ENCODE peak calls at places on chromosomes 13 and 19, in ten cellular contexts. One of them, this sample, is unnamed.
A peak's percentile ranks its signal among the peaks of the same experiment; 100 is the strongest.

GRCh38 chr13:95643814-95644598 is 500 bp downstream of the DZIP1 start:
- DNase-seq in stimulated activated CD4-positive, alpha-beta T cell treated with anti-CD3 and anti-CD28 coated beads, TNF-alpha, amount 100 ng/mL, for 1 hour: no peak
- DNase-seq in stimulated activated CD8-positive, alpha-beta memory T cell treated with anti-CD3 and anti-CD28 coated beads, Interleukin-15, amount 100 ng/mL, for 1 hour: no peak
- DNase-seq in choroid plexus epithelial cell: peak; percentile 39
- DNase-seq in mucosa of descending colon: peak; percentile 47
- DNase-seq in HEK293T: peak; percentile 41
- DNase-seq in mesothelial cell of epicardium: no peak
- DNase-seq in nucleus accumbens: peak; percentile 49
- DNase-seq in dermis blood vessel endothelial cell: peak; percentile 48
- DNase-seq in fibroblast of pulmonary artery: peak; percentile 42
- DNase-seq in this sample: no peak

GRCh38 chr13:105007166-105007808 is 1528.2 kb downstream of the EFNB2 start:
- DNase-seq in stimulated activated CD4-positive, alpha-beta T cell treated with anti-CD3 and anti-CD28 coated beads, TNF-alpha, amount 100 ng/mL, for 1 hour: no peak
- DNase-seq in stimulated activated CD8-positive, alpha-beta memory T cell treated with anti-CD3 and anti-CD28 coated beads, Interleukin-15, amount 100 ng/mL, for 1 hour: no peak
- DNase-seq in choroid plexus epithelial cell: no peak
- DNase-seq in mucosa of descending colon: no peak
- DNase-seq in HEK293T: no peak
- DNase-seq in mesothelial cell of epicardium: no peak
- DNase-seq in nucleus accumbens: no peak
- DNase-seq in dermis blood vessel endothelial cell: peak; percentile 95
- DNase-seq in fibroblast of pulmonary artery: no peak
- DNase-seq in this sample: no peak

GRCh38 chr19:19171821-19172532 is 1.9 kb upstream of the MEF2B start:
- DNase-seq in stimulated activated CD4-positive, alpha-beta T cell treated with anti-CD3 and anti-CD28 coated beads, TNF-alpha, amount 100 ng/mL, for 1 hour: no peak
- DNase-seq in stimulated activated CD8-positive, alpha-beta memory T cell treated with anti-CD3 and anti-CD28 coated beads, Interleukin-15, amount 100 ng/mL, for 1 hour: no peak
- DNase-seq in choroid plexus epithelial cell: peak; percentile 80
- DNase-seq in mucosa of descending colon: no peak
- DNase-seq in HEK293T: no peak
- DNase-seq in mesothelial cell of epicardium: no peak
- DNase-seq in nucleus accumbens: no peak
- DNase-seq in dermis blood vessel endothelial cell: no peak
- DNase-seq in fibroblast of pulmonary artery: peak; percentile 56
- DNase-seq in this sample: no peak

GRCh38 chr13:23741879-23742510 is 147.2 kb downstream of the MIPEP start:
- DNase-seq in stimulated activated CD4-positive, alpha-beta T cell treated with anti-CD3 and anti-CD28 coated beads, TNF-alpha, amount 100 ng/mL, for 1 hour: no peak
- DNase-seq in stimulated activated CD8-positive, alpha-beta memory T cell treated with anti-CD3 and anti-CD28 coated beads, Interleukin-15, amount 100 ng/mL, for 1 hour: no peak
- DNase-seq in choroid plexus epithelial cell: peak; percentile 35
- DNase-seq in mucosa of descending colon: no peak
- DNase-seq in HEK293T: peak; percentile 49
- DNase-seq in mesothelial cell of epicardium: no peak
- DNase-seq in nucleus accumbens: no peak
- DNase-seq in dermis blood vessel endothelial cell: peak; percentile 39
- DNase-seq in fibroblast of pulmonary artery: no peak
- DNase-seq in this sample: peak; percentile 7

GRCh38 chr13:44770951-44771350 is 194.8 kb upstream of the TSC22D1 start:
- DNase-seq in stimulated activated CD4-positive, alpha-beta T cell treated with anti-CD3 and anti-CD28 coated beads, TNF-alpha, amount 100 ng/mL, for 1 hour: no peak
- DNase-seq in stimulated activated CD8-positive, alpha-beta memory T cell treated with anti-CD3 and anti-CD28 coated beads, Interleukin-15, amount 100 ng/mL, for 1 hour: no peak
- DNase-seq in choroid plexus epithelial cell: no peak
- DNase-seq in mucosa of descending colon: no peak
- DNase-seq in HEK293T: no peak
- DNase-seq in mesothelial cell of epicardium: no peak
- DNase-seq in nucleus accumbens: no peak
- DNase-seq in dermis blood vessel endothelial cell: no peak
- DNase-seq in fibroblast of pulmonary artery: no peak
- DNase-seq in this sample: no peak

GRCh38 chr13:73879346-73880020 is 254.7 kb downstream of the KLF12 start:
- DNase-seq in stimulated activated CD4-positive, alpha-beta T cell treated with anti-CD3 and anti-CD28 coated beads, TNF-alpha, amount 100 ng/mL, for 1 hour: no peak
- DNase-seq in stimulated activated CD8-positive, alpha-beta memory T cell treated with anti-CD3 and anti-CD28 coated beads, Interleukin-15, amount 100 ng/mL, for 1 hour: no peak
- DNase-seq in choroid plexus epithelial cell: no peak
- DNase-seq in mucosa of descending colon: no peak
- DNase-seq in HEK293T: peak; percentile 52
- DNase-seq in mesothelial cell of epicardium: no peak
- DNase-seq in nucleus accumbens: no peak
- DNase-seq in dermis blood vessel endothelial cell: no peak
- DNase-seq in fibroblast of pulmonary artery: no peak
- DNase-seq in this sample: no peak

GRCh38 chr19:33177417-33177976 is 16.6 kb upstream of the LRP3 start:
- DNase-seq in stimulated activated CD4-positive, alpha-beta T cell treated with anti-CD3 and anti-CD28 coated beads, TNF-alpha, amount 100 ng/mL, for 1 hour: no peak
- DNase-seq in stimulated activated CD8-positive, alpha-beta memory T cell treated with anti-CD3 and anti-CD28 coated beads, Interleukin-15, amount 100 ng/mL, for 1 hour: peak; percentile 61
- DNase-seq in choroid plexus epithelial cell: no peak
- DNase-seq in mucosa of descending colon: no peak
- DNase-seq in HEK293T: peak; percentile 46
- DNase-seq in mesothelial cell of epicardium: no peak
- DNase-seq in nucleus accumbens: no peak
- DNase-seq in dermis blood vessel endothelial cell: no peak
- DNase-seq in fibroblast of pulmonary artery: no peak
- DNase-seq in this sample: no peak

GRCh38 chr19:49335071-49335783 is at the start of gene CD37:
- DNase-seq in stimulated activated CD4-positive, alpha-beta T cell treated with anti-CD3 and anti-CD28 coated beads, TNF-alpha, amount 100 ng/mL, for 1 hour: peak; percentile 39
- DNase-seq in stimulated activated CD8-positive, alpha-beta memory T cell treated with anti-CD3 and anti-CD28 coated beads, Interleukin-15, amount 100 ng/mL, for 1 hour: peak; percentile 37
- DNase-seq in choroid plexus epithelial cell: no peak
- DNase-seq in mucosa of descending colon: no peak
- DNase-seq in HEK293T: no peak
- DNase-seq in mesothelial cell of epicardium: no peak
- DNase-seq in nucleus accumbens: no peak
- DNase-seq in dermis blood vessel endothelial cell: no peak
- DNase-seq in fibroblast of pulmonary artery: no peak
- DNase-seq in this sample: no peak

GRCh38 chr13:33075996-33076395 is 59.8 kb downstream of the KL start:
- DNase-seq in stimulated activated CD4-positive, alpha-beta T cell treated with anti-CD3 and anti-CD28 coated beads, TNF-alpha, amount 100 ng/mL, for 1 hour: no peak
- DNase-seq in stimulated activated CD8-positive, alpha-beta memory T cell treated with anti-CD3 and anti-CD28 coated beads, Interleukin-15, amount 100 ng/mL, for 1 hour: no peak
- DNase-seq in choroid plexus epithelial cell: no peak
- DNase-seq in mucosa of descending colon: no peak
- DNase-seq in HEK293T: no peak
- DNase-seq in mesothelial cell of epicardium: no peak
- DNase-seq in nucleus accumbens: no peak
- DNase-seq in dermis blood vessel endothelial cell: no peak
- DNase-seq in fibroblast of pulmonary artery: no peak
- DNase-seq in this sample: no peak

GRCh38 chr13:38702609-38703008 is 15.7 kb downstream of the FREM2 start:
- DNase-seq in stimulated activated CD4-positive, alpha-beta T cell treated with anti-CD3 and anti-CD28 coated beads, TNF-alpha, amount 100 ng/mL, for 1 hour: no peak
- DNase-seq in stimulated activated CD8-positive, alpha-beta memory T cell treated with anti-CD3 and anti-CD28 coated beads, Interleukin-15, amount 100 ng/mL, for 1 hour: no peak
- DNase-seq in choroid plexus epithelial cell: no peak
- DNase-seq in mucosa of descending colon: no peak
- DNase-seq in HEK293T: no peak
- DNase-seq in mesothelial cell of epicardium: no peak
- DNase-seq in nucleus accumbens: no peak
- DNase-seq in dermis blood vessel endothelial cell: no peak
- DNase-seq in fibroblast of pulmonary artery: no peak
- DNase-seq in this sample: no peak

GRCh38 chr19:13012690-13013608 is 17.7 kb downstream of the NFIX start:
- DNase-seq in stimulated activated CD4-positive, alpha-beta T cell treated with anti-CD3 and anti-CD28 coated beads, TNF-alpha, amount 100 ng/mL, for 1 hour: no peak
- DNase-seq in stimulated activated CD8-positive, alpha-beta memory T cell treated with anti-CD3 and anti-CD28 coated beads, Interleukin-15, amount 100 ng/mL, for 1 hour: no peak
- DNase-seq in choroid plexus epithelial cell: peak; percentile 37
- DNase-seq in mucosa of descending colon: peak; percentile 79
- DNase-seq in HEK293T: no peak
- DNase-seq in mesothelial cell of epicardium: no peak
- DNase-seq in nucleus accumbens: no peak
- DNase-seq in dermis blood vessel endothelial cell: peak; percentile 42
- DNase-seq in fibroblast of pulmonary artery: peak; percentile 67
- DNase-seq in this sample: no peak

GRCh38 chr13:110486061-110486780 is 75.3 kb downstream of the RAB20 start:
- DNase-seq in stimulated activated CD4-positive, alpha-beta T cell treated with anti-CD3 and anti-CD28 coated beads, TNF-alpha, amount 100 ng/mL, for 1 hour: no peak
- DNase-seq in stimulated activated CD8-positive, alpha-beta memory T cell treated with anti-CD3 and anti-CD28 coated beads, Interleukin-15, amount 100 ng/mL, for 1 hour: no peak
- DNase-seq in choroid plexus epithelial cell: no peak
- DNase-seq in mucosa of descending colon: no peak
- DNase-seq in HEK293T: no peak
- DNase-seq in mesothelial cell of epicardium: no peak
- DNase-seq in nucleus accumbens: no peak
- DNase-seq in dermis blood vessel endothelial cell: no peak
- DNase-seq in fibroblast of pulmonary artery: no peak
- DNase-seq in this sample: no peak

GRCh38 chr19:1824252-1824622 is 12.2 kb upstream of the ATP8B3 start:
- DNase-seq in stimulated activated CD4-positive, alpha-beta T cell treated with anti-CD3 and anti-CD28 coated beads, TNF-alpha, amount 100 ng/mL, for 1 hour: no peak
- DNase-seq in stimulated activated CD8-positive, alpha-beta memory T cell treated with anti-CD3 and anti-CD28 coated beads, Interleukin-15, amount 100 ng/mL, for 1 hour: no peak
- DNase-seq in choroid plexus epithelial cell: no peak
- DNase-seq in mucosa of descending colon: peak; percentile 36
- DNase-seq in HEK293T: no peak
- DNase-seq in mesothelial cell of epicardium: no peak
- DNase-seq in nucleus accumbens: no peak
- DNase-seq in dermis blood vessel endothelial cell: no peak
- DNase-seq in fibroblast of pulmonary artery: no peak
- DNase-seq in this sample: no peak

GRCh38 chr13:106562301-106562700 is 5.6 kb downstream of the ARGLU1 start:
- DNase-seq in stimulated activated CD4-positive, alpha-beta T cell treated with anti-CD3 and anti-CD28 coated beads, TNF-alpha, amount 100 ng/mL, for 1 hour: no peak
- DNase-seq in stimulated activated CD8-positive, alpha-beta memory T cell treated with anti-CD3 and anti-CD28 coated beads, Interleukin-15, amount 100 ng/mL, for 1 hour: no peak
- DNase-seq in choroid plexus epithelial cell: no peak
- DNase-seq in mucosa of descending colon: no peak
- DNase-seq in HEK293T: no peak
- DNase-seq in mesothelial cell of epicardium: no peak
- DNase-seq in nucleus accumbens: no peak
- DNase-seq in dermis blood vessel endothelial cell: no peak
- DNase-seq in fibroblast of pulmonary artery: no peak
- DNase-seq in this sample: no peak

GRCh38 chr19:21947775-21948174 is 63.0 kb downstream of the ZNF208 start:
- DNase-seq in stimulated activated CD4-positive, alpha-beta T cell treated with anti-CD3 and anti-CD28 coated beads, TNF-alpha, amount 100 ng/mL, for 1 hour: no peak
- DNase-seq in stimulated activated CD8-positive, alpha-beta memory T cell treated with anti-CD3 and anti-CD28 coated beads, Interleukin-15, amount 100 ng/mL, for 1 hour: no peak
- DNase-seq in choroid plexus epithelial cell: peak; percentile 14
- DNase-seq in mucosa of descending colon: no peak
- DNase-seq in HEK293T: peak; percentile 5
- DNase-seq in mesothelial cell of epicardium: no peak
- DNase-seq in nucleus accumbens: no peak
- DNase-seq in dermis blood vessel endothelial cell: peak; percentile 11
- DNase-seq in fibroblast of pulmonary artery: peak; percentile 4
- DNase-seq in this sample: peak; percentile 4

GRCh38 chr19:39563408-39563807 is 23.4 kb upstream of the EID2 start:
- DNase-seq in stimulated activated CD4-positive, alpha-beta T cell treated with anti-CD3 and anti-CD28 coated beads, TNF-alpha, amount 100 ng/mL, for 1 hour: no peak
- DNase-seq in stimulated activated CD8-positive, alpha-beta memory T cell treated with anti-CD3 and anti-CD28 coated beads, Interleukin-15, amount 100 ng/mL, for 1 hour: no peak
- DNase-seq in choroid plexus epithelial cell: peak; percentile 8
- DNase-seq in mucosa of descending colon: no peak
- DNase-seq in HEK293T: no peak
- DNase-seq in mesothelial cell of epicardium: no peak
- DNase-seq in nucleus accumbens: no peak
- DNase-seq in dermis blood vessel endothelial cell: peak; percentile 29
- DNase-seq in fibroblast of pulmonary artery: peak; percentile 40
- DNase-seq in this sample: peak; percentile 12

GRCh38 chr13:50365683-50366391 is 350.6 kb downstream of the KCNRG start:
- DNase-seq in stimulated activated CD4-positive, alpha-beta T cell treated with anti-CD3 and anti-CD28 coated beads, TNF-alpha, amount 100 ng/mL, for 1 hour: peak; percentile 8
- DNase-seq in stimulated activated CD8-positive, alpha-beta memory T cell treated with anti-CD3 and anti-CD28 coated beads, Interleukin-15, amount 100 ng/mL, for 1 hour: no peak
- DNase-seq in choroid plexus epithelial cell: peak; percentile 23
- DNase-seq in mucosa of descending colon: no peak
- DNase-seq in HEK293T: no peak
- DNase-seq in mesothelial cell of epicardium: no peak
- DNase-seq in nucleus accumbens: no peak
- DNase-seq in dermis blood vessel endothelial cell: peak; percentile 53
- DNase-seq in fibroblast of pulmonary artery: no peak
- DNase-seq in this sample: no peak

GRCh38 chr13:109818891-109819290 is 32.5 kb upstream of the IRS2 start:
- DNase-seq in stimulated activated CD4-positive, alpha-beta T cell treated with anti-CD3 and anti-CD28 coated beads, TNF-alpha, amount 100 ng/mL, for 1 hour: no peak
- DNase-seq in stimulated activated CD8-positive, alpha-beta memory T cell treated with anti-CD3 and anti-CD28 coated beads, Interleukin-15, amount 100 ng/mL, for 1 hour: no peak
- DNase-seq in choroid plexus epithelial cell: no peak
- DNase-seq in mucosa of descending colon: no peak
- DNase-seq in HEK293T: no peak
- DNase-seq in mesothelial cell of epicardium: no peak
- DNase-seq in nucleus accumbens: no peak
- DNase-seq in dermis blood vessel endothelial cell: no peak
- DNase-seq in fibroblast of pulmonary artery: peak; percentile 15
- DNase-seq in this sample: no peak

GRCh38 chr13:113592571-113592970 is 8.0 kb downstream of the TFDP1 start:
- DNase-seq in stimulated activated CD4-positive, alpha-beta T cell treated with anti-CD3 and anti-CD28 coated beads, TNF-alpha, amount 100 ng/mL, for 1 hour: no peak
- DNase-seq in stimulated activated CD8-positive, alpha-beta memory T cell treated with anti-CD3 and anti-CD28 coated beads, Interleukin-15, amount 100 ng/mL, for 1 hour: no peak
- DNase-seq in choroid plexus epithelial cell: no peak
- DNase-seq in mucosa of descending colon: no peak
- DNase-seq in HEK293T: no peak
- DNase-seq in mesothelial cell of epicardium: no peak
- DNase-seq in nucleus accumbens: no peak
- DNase-seq in dermis blood vessel endothelial cell: no peak
- DNase-seq in fibroblast of pulmonary artery: no peak
- DNase-seq in this sample: no peak

GRCh38 chr13:59413121-59413520 is 750.6 kb downstream of the DIAPH3 start:
- DNase-seq in stimulated activated CD4-positive, alpha-beta T cell treated with anti-CD3 and anti-CD28 coated beads, TNF-alpha, amount 100 ng/mL, for 1 hour: no peak
- DNase-seq in stimulated activated CD8-positive, alpha-beta memory T cell treated with anti-CD3 and anti-CD28 coated beads, Interleukin-15, amount 100 ng/mL, for 1 hour: no peak
- DNase-seq in choroid plexus epithelial cell: no peak
- DNase-seq in mucosa of descending colon: no peak
- DNase-seq in HEK293T: no peak
- DNase-seq in mesothelial cell of epicardium: no peak
- DNase-seq in nucleus accumbens: no peak
- DNase-seq in dermis blood vessel endothelial cell: no peak
- DNase-seq in fibroblast of pulmonary artery: no peak
- DNase-seq in this sample: no peak

GRCh38 chr19:9856609-9857008 is 21.5 kb downstream of the PIN1 start:
- DNase-seq in stimulated activated CD4-positive, alpha-beta T cell treated with anti-CD3 and anti-CD28 coated beads, TNF-alpha, amount 100 ng/mL, for 1 hour: no peak
- DNase-seq in stimulated activated CD8-positive, alpha-beta memory T cell treated with anti-CD3 and anti-CD28 coated beads, Interleukin-15, amount 100 ng/mL, for 1 hour: no peak
- DNase-seq in choroid plexus epithelial cell: no peak
- DNase-seq in mucosa of descending colon: no peak
- DNase-seq in HEK293T: no peak
- DNase-seq in mesothelial cell of epicardium: no peak
- DNase-seq in nucleus accumbens: no peak
- DNase-seq in dermis blood vessel endothelial cell: no peak
- DNase-seq in fibroblast of pulmonary artery: no peak
- DNase-seq in this sample: no peak

GRCh38 chr13:75395901-75396300 is 86.1 kb downstream of the TBC1D4 start:
- DNase-seq in stimulated activated CD4-positive, alpha-beta T cell treated with anti-CD3 and anti-CD28 coated beads, TNF-alpha, amount 100 ng/mL, for 1 hour: no peak
- DNase-seq in stimulated activated CD8-positive, alpha-beta memory T cell treated with anti-CD3 and anti-CD28 coated beads, Interleukin-15, amount 100 ng/mL, for 1 hour: no peak
- DNase-seq in choroid plexus epithelial cell: no peak
- DNase-seq in mucosa of descending colon: no peak
- DNase-seq in HEK293T: no peak
- DNase-seq in mesothelial cell of epicardium: no peak
- DNase-seq in nucleus accumbens: no peak
- DNase-seq in dermis blood vessel endothelial cell: no peak
- DNase-seq in fibroblast of pulmonary artery: no peak
- DNase-seq in this sample: no peak

GRCh38 chr19:27746691-27747380 is 1466.1 kb downstream of the UQCRFS1 start:
- DNase-seq in stimulated activated CD4-positive, alpha-beta T cell treated with anti-CD3 and anti-CD28 coated beads, TNF-alpha, amount 100 ng/mL, for 1 hour: no peak
- DNase-seq in stimulated activated CD8-positive, alpha-beta memory T cell treated with anti-CD3 and anti-CD28 coated beads, Interleukin-15, amount 100 ng/mL, for 1 hour: no peak
- DNase-seq in choroid plexus epithelial cell: peak; percentile 46
- DNase-seq in mucosa of descending colon: no peak
- DNase-seq in HEK293T: peak; percentile 7
- DNase-seq in mesothelial cell of epicardium: no peak
- DNase-seq in nucleus accumbens: no peak
- DNase-seq in dermis blood vessel endothelial cell: peak; percentile 20
- DNase-seq in fibroblast of pulmonary artery: peak; percentile 13
- DNase-seq in this sample: no peak

This sample was measured in HCT116.